ENCODE peak calls at places on chromosomes 4 and X, in ten cellular contexts. X is activated naive CD8-positive, alpha-beta T cell treated with anti-CD3 and anti-CD28 coated beads, Interleukin-2, amount 50 U/mL, for 24 hours; K is left ventricle myocardium superior; R is astrocyte of the spinal cord; Z is NCI-H1105 treated with DMSO at 0.1 percent for 48 hours; E is NCI-H2081; J is endothelial cell; Q is EL; F is fibroblast of lung; C is activated CD8-positive, alpha-beta memory T cell treated with anti-CD3 and anti-CD28 coated beads, Interleukin-2, amount 10 ng/mL, durations not matched to agents 7 days and 5 days. G is an unnamed sample.

GRCh38 chr4:8594097-8595038 is 1.8 kb downstream of the CPZ start:
- DNase-seq in E (peak), Q (peak), F (peak), Z (peak), J (peak), X (peak), K (no peak), R (peak), C (peak), G (no peak)

GRCh38 chrX:47573334-47574095 is 8.7 kb upstream of the TIMP1 start:
- DNase-seq in E (no peak), J (peak), Z (no peak), X (no peak), C (no peak), R (peak), Q (peak), K (peak), F (peak), G (peak)

GRCh38 chrX:44828008-44828605 is 15.7 kb upstream of the DUSP21 start:
- DNase-seq in Z (no peak), R (peak), E (no peak), F (peak), K (no peak), J (no peak), C (no peak), X (no peak), Q (peak), G (no peak)

GRCh38 chr4:127748957-127749356 is 18.8 kb downstream of the SLC25A31 start:
- DNase-seq in C (no peak), Z (no peak), R (no peak), J (no peak), F (no peak), E (no peak), X (no peak), K (no peak), Q (no peak), G (no peak)

GRCh38 chr4:165464813-165465381 is 86.1 kb downstream of the CPE start:
- DNase-seq in C (no peak), Z (peak), F (peak), E (peak), R (peak), X (no peak), K (no peak), Q (peak), J (no peak), G (no peak)

GRCh38 chr4:143240920-143241319 is 56.2 kb downstream of the USP38 start:
- DNase-seq in Q (peak), X (no peak), F (peak), R (no peak), C (no peak), E (no peak), K (no peak), Z (no peak), J (no peak), G (no peak)

GRCh38 chr4:41143721-41144379 is 70.5 kb downstream of the APBB2 start:
- DNase-seq in E (no peak), K (no peak), J (no peak), R (no peak), X (no peak), F (peak), C (no peak), Z (no peak), Q (peak), G (no peak)

GRCh38 chr4:55359397-55359916 is 13.4 kb downstream of the SRD5A3 start:
- DNase-seq in R (peak), X (no peak), C (no peak), Z (no peak), E (no peak), Q (no peak), J (no peak), F (peak), K (no peak), G (no peak)

GRCh38 chr4:177214935-177215334 is 94.7 kb upstream of the NEIL3 start:
- DNase-seq in J (no peak), K (no peak), R (no peak), Q (peak), Z (no peak), E (no peak), F (peak), X (peak), C (no peak), G (no peak)

GRCh38 chr4:42519803-42520417 is 122.6 kb downstream of the SHISA3 start:
- DNase-seq in C (peak), K (no peak), Q (peak), J (peak), E (peak), Z (peak), F (peak), X (peak), R (peak), G (no peak)

GRCh38 chrX:95764972-95765451 is 919.6 kb upstream of the DIAPH2 start:
- DNase-seq in K (no peak), E (peak), Z (peak), J (no peak), C (no peak), Q (no peak), F (peak), R (peak), X (no peak), G (no peak)

GRCh38 chrX:46838482-46838857 is 1.6 kb downstream of the RP2 start:
- DNase-seq in C (no peak), J (no peak), R (no peak), Q (no peak), X (no peak), E (no peak), K (no peak), Z (no peak), F (no peak), G (no peak)

GRCh38 chrX:68878977-68879376 is 50.2 kb downstream of the EFNB1 start:
- DNase-seq in F (no peak), Z (peak), K (no peak), Q (no peak), J (no peak), X (no peak), C (no peak), E (peak), R (no peak), G (no peak)

GRCh38 chr4:111718763-111719537 is 426.3 kb upstream of the FAM241A start:
- DNase-seq in X (no peak), C (no peak), E (no peak), Z (no peak), K (no peak), Q (no peak), F (no peak), J (no peak), R (no peak), G (no peak)

GRCh38 chr4:140004580-140005314 is 149.2 kb downstream of the MAML3 start:
- DNase-seq in Z (peak), E (peak), K (peak), Q (peak), F (peak), J (peak), R (peak), X (no peak), C (no peak), G (peak)

GRCh38 chrX:95974885-95975284 is 709.8 kb upstream of the DIAPH2 start:
- DNase-seq in Z (no peak), E (no peak), R (no peak), Q (no peak), F (no peak), K (no peak), J (no peak), C (no peak), X (no peak), G (no peak)

GRCh38 chr4:98685225-98686045 is 27.0 kb upstream of the TSPAN5 start:
- DNase-seq in Z (no peak), X (no peak), Q (no peak), J (no peak), K (no peak), R (no peak), F (no peak), E (no peak), C (no peak), G (no peak)

GRCh38 chrX:154374361-154375155 is at the start of gene FLNA:
- DNase-seq in Z (peak), K (peak), J (peak), R (no peak), E (no peak), Q (peak), X (peak), F (peak), C (peak), G (peak)

GRCh38 chr4:4694296-4694772 is 152.5 kb upstream of the STX18 start:
- DNase-seq in X (no peak), Z (no peak), F (peak), R (no peak), J (no peak), K (peak), C (no peak), Q (peak), E (no peak), G (peak)

GRCh38 chr4:103012085-103012484 is 7.4 kb downstream of the SLC9B1 start:
- DNase-seq in E (no peak), J (no peak), C (no peak), K (no peak), Q (peak), X (no peak), F (peak), R (peak), Z (no peak), G (no peak)

GRCh38 chr4:118967393-118967792 is 78.7 kb downstream of the SYNPO2 start:
- DNase-seq in E (no peak), Z (no peak), J (no peak), C (no peak), R (peak), Q (peak), K (no peak), F (peak), X (no peak), G (no peak)

GRCh38 chr4:175127314-175127713 is 209.2 kb downstream of the ADAM29 start:
- DNase-seq in F (peak), R (peak), C (no peak), Q (peak), Z (no peak), X (no peak), J (no peak), E (no peak), K (no peak), G (no peak)

GRCh38 chr4:62526671-62527070 is 1326.5 kb downstream of the ADGRL3 start:
- DNase-seq in X (no peak), Z (no peak), R (no peak), J (no peak), Q (no peak), F (no peak), C (no peak), E (no peak), K (no peak), G (no peak)

GRCh38 chrX:150834695-150835094 is 63.8 kb downstream of the CD99L2 start:
- DNase-seq in F (no peak), J (no peak), X (no peak), K (no peak), R (no peak), E (no peak), Q (no peak), C (no peak), Z (no peak), G (no peak)

GRCh38 chrX:153640045-153640686 is 6.8 kb upstream of the DUSP9 start:
- DNase-seq in F (no peak), J (no peak), Z (no peak), Q (no peak), E (no peak), K (no peak), C (no peak), X (no peak), R (no peak), G (no peak)

GRCh38 chr4:138184881-138185280 is 57.3 kb downstream of the SLC7A11 start:
- DNase-seq in K (no peak), Q (no peak), E (peak), J (no peak), Z (peak), X (no peak), R (no peak), C (no peak), F (no peak), G (no peak)

GRCh38 chrX:16870861-16871584 is 861 bp upstream of the RBBP7 start:
- DNase-seq in Z (peak), C (peak), X (no peak), K (no peak), J (peak), R (no peak), F (peak), E (no peak), Q (peak), G (peak)

GRCh38 chr4:185520119-185520518 is 15.2 kb downstream of the PDLIM3 start:
- DNase-seq in E (no peak), Z (no peak), K (no peak), J (no peak), Q (no peak), X (no peak), F (peak), R (no peak), C (no peak), G (no peak)

GRCh38 chr4:182922551-182923284 is 5.5 kb upstream of the DCTD start:
- DNase-seq in C (no peak), Q (no peak), E (no peak), X (no peak), F (peak), R (peak), Z (no peak), K (no peak), J (no peak), G (no peak)

GRCh38 chr4:173056708-173057107 is 111.9 kb upstream of the GALNT7 start:
- DNase-seq in Z (peak), X (no peak), J (no peak), F (no peak), C (no peak), E (peak), Q (no peak), K (no peak), R (no peak), G (no peak)

GRCh38 chrX:153582896-153583295 is 16.0 kb downstream of the CCNQ start:
- DNase-seq in J (no peak), E (no peak), F (peak), K (peak), X (peak), R (peak), C (peak), Z (no peak), Q (peak), G (peak)

GRCh38 chr4:21451032-21451431 is 497.5 kb downstream of the KCNIP4 start:
- DNase-seq in F (peak), E (no peak), X (no peak), Q (peak), Z (no peak), K (no peak), C (no peak), J (no peak), R (peak), G (no peak)

GRCh38 chr4:100422911-100423310 is 94.9 kb downstream of the EMCN start:
- DNase-seq in J (no peak), E (no peak), R (no peak), K (no peak), X (no peak), C (no peak), F (peak), Q (no peak), Z (no peak), G (no peak)

GRCh38 chr4:5082381-5082780 is 31.1 kb downstream of the STK32B start:
- DNase-seq in F (peak), Q (no peak), Z (no peak), X (no peak), R (peak), C (no peak), J (no peak), K (no peak), E (no peak), G (no peak)

GRCh38 chr4:158894826-158895225 is 126.0 kb downstream of the FNIP2 start:
- DNase-seq in Q (no peak), X (no peak), K (no peak), J (no peak), E (no peak), F (no peak), Z (no peak), C (no peak), R (no peak), G (no peak)

GRCh38 chrX:45824471-45824870 is 623.8 kb upstream of the DIPK2B start:
- DNase-seq in Z (no peak), J (peak), Q (peak), E (peak), X (peak), C (peak), R (peak), F (peak), K (no peak), G (no peak)

GRCh38 chr4:181541396-181541795 is 701.8 kb upstream of the TENM3 start:
- DNase-seq in Z (no peak), X (no peak), R (peak), C (no peak), J (no peak), Q (no peak), E (no peak), K (no peak), F (peak), G (no peak)

GRCh38 chr4:1567519-1567807 is 116.7 kb downstream of the FAM53A start:
- DNase-seq in K (no peak), J (no peak), R (no peak), C (no peak), Q (no peak), X (no peak), Z (no peak), E (no peak), F (no peak), G (no peak)

GRCh38 chrX:109475174-109475891 is 6.6 kb downstream of the GUCY2F start:
- DNase-seq in C (no peak), R (peak), K (peak), Q (peak), J (peak), Z (peak), F (peak), E (peak), X (peak), G (peak)